ENCODE peak calls at places on chromosomes 12 and 14, in ten cellular contexts. W, C, B, G, K, Y, E, O, N and H are unnamed samples.

GRCh38 chr14:56810850-56811595 is 744 bp upstream of the OTX2 start:
- DNase-seq in W (no peak), C (no peak), B (no peak), G (no peak), K (no peak), Y (no peak), E (no peak), O (no peak), N (no peak), H (no peak)

GRCh38 chr12:66459944-66460482 is 157.7 kb downstream of the HELB start:
- DNase-seq in W (no peak), C (no peak), B (no peak), G (no peak), K (no peak), Y (no peak), E (no peak), O (no peak), N (no peak), H (no peak)

GRCh38 chr12:57006809-57007475 is 596 bp upstream of the ZBTB39 start:
- DNase-seq in W (no peak), C (no peak), B (no peak), G (no peak), K (no peak), Y (no peak), E (no peak), O (no peak), N (no peak), H (no peak)

GRCh38 chr14:35336171-35337073 is 44.2 kb downstream of the PSMA6 start:
- DNase-seq in W (peak; percentile 91), C (peak; percentile 100), B (peak; percentile 87), G (peak; percentile 85), K (peak; percentile 93), Y (no peak), E (no peak), O (peak; percentile 91), N (no peak), H (no peak)

GRCh38 chr12:51951843-51952722 is 584 bp downstream of the ACVR1B start:
- DNase-seq in W (peak; percentile 24), C (no peak), B (no peak), G (peak; percentile 17), K (peak; percentile 41), Y (no peak), E (no peak), O (no peak), N (no peak), H (no peak)

GRCh38 chr12:49866859-49867579 is 24.1 kb upstream of the BCDIN3D start:
- DNase-seq in W (peak; percentile 77), C (peak; percentile 70), B (peak; percentile 78), G (peak; percentile 73), K (peak; percentile 81), Y (peak; percentile 66), E (peak; percentile 63), O (no peak), N (peak; percentile 75), H (peak; percentile 83)

GRCh38 chr12:132638541-132639408 is 20.2 kb downstream of the P2RX2 start:
- DNase-seq in W (no peak), C (peak; percentile 93), B (no peak), G (no peak), K (no peak), Y (no peak), E (no peak), O (peak; percentile 65), N (peak; percentile 78), H (peak; percentile 52)

GRCh38 chr12:71456316-71456715 is 16.7 kb downstream of the LGR5 start:
- DNase-seq in W (no peak), C (no peak), B (no peak), G (no peak), K (no peak), Y (no peak), E (no peak), O (no peak), N (peak; percentile 23), H (no peak)

GRCh38 chr12:121494093-121494787 is 86.6 kb downstream of the KDM2B start:
- DNase-seq in W (no peak), C (peak; percentile 36), B (no peak), G (peak; percentile 46), K (peak; percentile 43), Y (peak; percentile 60), E (peak; percentile 41), O (peak; percentile 20), N (peak; percentile 43), H (no peak)

GRCh38 chr12:27995406-27995805 is 22.9 kb upstream of the PTHLH start:
- DNase-seq in W (no peak), C (no peak), B (no peak), G (no peak), K (no peak), Y (no peak), E (no peak), O (no peak), N (no peak), H (no peak)

GRCh38 chr12:108305520-108305919 is 33.6 kb downstream of the CMKLR1 start:
- DNase-seq in W (peak; percentile 78), C (peak; percentile 88), B (peak; percentile 56), G (peak; percentile 96), K (peak; percentile 45), Y (no peak), E (no peak), O (peak; percentile 52), N (no peak), H (no peak)

GRCh38 chr12:56628671-56629458 is 1.3 kb downstream of the BAZ2A start:
- DNase-seq in W (peak; percentile 50), C (peak; percentile 83), B (peak; percentile 59), G (peak; percentile 58), K (peak; percentile 77), Y (peak; percentile 60), E (peak; percentile 22), O (no peak), N (peak; percentile 62), H (no peak)

GRCh38 chr12:124233846-124234620 is 60.9 kb upstream of the RFLNA start:
- DNase-seq in W (no peak), C (peak; percentile 45), B (no peak), G (peak; percentile 78), K (no peak), Y (no peak), E (no peak), O (no peak), N (no peak), H (no peak)

GRCh38 chr14:85060116-85060515 is 469.8 kb upstream of the FLRT2 start:
- DNase-seq in W (no peak), C (no peak), B (no peak), G (no peak), K (no peak), Y (no peak), E (no peak), O (no peak), N (no peak), H (no peak)